ENCODE peak calls at places on chromosomes 16 and 17, in seven cellular contexts. One of them, this sample, is unnamed.

GRCh38 chr16:25633549-25633948 is 58.2 kb upstream of the HS3ST4 start:
- DNase-seq in cardiac fibroblast: no peak
- DNase-seq in cardiac muscle cell: no peak
- DNase-seq in kidney: peak
- DNase-seq in GM10248: no peak
- DNase-seq in IMR-90: no peak
- DNase-seq in AG09309: no peak
- DNase-seq in this sample: no peak

GRCh38 chr16:89779231-89779912 is 37.1 kb downstream of the FANCA start:
- DNase-seq in cardiac muscle cell: no peak
- DNase-seq in kidney: no peak
- DNase-seq in GM10248: no peak
- DNase-seq in cardiac fibroblast: no peak
- DNase-seq in IMR-90: no peak
- DNase-seq in AG09309: no peak
- DNase-seq in this sample: no peak

GRCh38 chr17:76504117-76504516 is 2.9 kb upstream of the RHBDF2 start:
- DNase-seq in IMR-90: no peak
- DNase-seq in cardiac muscle cell: peak
- DNase-seq in kidney: no peak
- DNase-seq in GM10248: no peak
- DNase-seq in AG09309: no peak
- DNase-seq in cardiac fibroblast: no peak
- DNase-seq in this sample: no peak

GRCh38 chr16:19753815-19754643 is 36.0 kb downstream of the IQCK start:
- DNase-seq in GM10248: no peak
- DNase-seq in cardiac fibroblast: peak
- DNase-seq in AG09309: peak
- DNase-seq in cardiac muscle cell: no peak
- DNase-seq in kidney: no peak
- DNase-seq in IMR-90: peak
- DNase-seq in this sample: no peak

GRCh38 chr17:27471321-27472269 is 15.3 kb downstream of the KSR1 start:
- DNase-seq in cardiac fibroblast: no peak
- DNase-seq in cardiac muscle cell: no peak
- DNase-seq in kidney: no peak
- DNase-seq in AG09309: no peak
- DNase-seq in IMR-90: peak
- DNase-seq in GM10248: peak
- DNase-seq in this sample: no peak

GRCh38 chr16:35207059-35207999 is 1747.9 kb downstream of the TP53TG3F start:
- DNase-seq in cardiac fibroblast: no peak
- DNase-seq in GM10248: no peak
- DNase-seq in kidney: peak
- DNase-seq in IMR-90: no peak
- DNase-seq in AG09309: no peak
- DNase-seq in cardiac muscle cell: no peak
- DNase-seq in this sample: no peak

GRCh38 chr17:65078441-65079160 is 22.1 kb upstream of the GNA13 start:
- DNase-seq in IMR-90: peak
- DNase-seq in AG09309: no peak
- DNase-seq in GM10248: no peak
- DNase-seq in cardiac fibroblast: peak
- DNase-seq in kidney: no peak
- DNase-seq in cardiac muscle cell: no peak
- DNase-seq in this sample: no peak

GRCh38 chr17:81365148-81365600 is 30.1 kb upstream of the BAHCC1 start:
- DNase-seq in cardiac muscle cell: peak
- DNase-seq in AG09309: no peak
- DNase-seq in IMR-90: peak
- DNase-seq in kidney: peak
- DNase-seq in GM10248: no peak
- DNase-seq in cardiac fibroblast: peak
- DNase-seq in this sample: peak

GRCh38 chr17:77736207-77736600 is 222.3 kb upstream of the TNRC6C start:
- DNase-seq in cardiac muscle cell: peak
- DNase-seq in IMR-90: no peak
- DNase-seq in cardiac fibroblast: no peak
- DNase-seq in kidney: peak
- DNase-seq in AG09309: no peak
- DNase-seq in GM10248: no peak
- DNase-seq in this sample: peak

GRCh38 chr17:73155410-73156165 is 9.2 kb upstream of the SSTR2 start:
- DNase-seq in cardiac fibroblast: no peak
- DNase-seq in AG09309: no peak
- DNase-seq in GM10248: no peak
- DNase-seq in cardiac muscle cell: no peak
- DNase-seq in IMR-90: no peak
- DNase-seq in kidney: no peak
- DNase-seq in this sample: peak

GRCh38 chr16:68434654-68435210 is 13.6 kb downstream of the SMPD3 start:
- DNase-seq in IMR-90: no peak
- DNase-seq in AG09309: no peak
- DNase-seq in cardiac fibroblast: no peak
- DNase-seq in cardiac muscle cell: no peak
- DNase-seq in GM10248: no peak
- DNase-seq in kidney: no peak
- DNase-seq in this sample: no peak

GRCh38 chr17:78392295-78392694 is 13.8 kb downstream of the PGS1 start:
- DNase-seq in kidney: no peak
- DNase-seq in GM10248: no peak
- DNase-seq in IMR-90: no peak
- DNase-seq in cardiac muscle cell: no peak
- DNase-seq in AG09309: no peak
- DNase-seq in cardiac fibroblast: no peak
- DNase-seq in this sample: no peak

GRCh38 chr16:81723098-81723723 is 55.9 kb upstream of the PLCG2 start:
- DNase-seq in kidney: peak
- DNase-seq in IMR-90: peak
- DNase-seq in GM10248: peak
- DNase-seq in cardiac muscle cell: peak
- DNase-seq in cardiac fibroblast: peak
- DNase-seq in AG09309: peak
- DNase-seq in this sample: peak

GRCh38 chr16:50699345-50700159 is 6.1 kb downstream of the NOD2 start:
- DNase-seq in cardiac muscle cell: no peak
- DNase-seq in GM10248: no peak
- DNase-seq in kidney: peak
- DNase-seq in AG09309: no peak
- DNase-seq in cardiac fibroblast: peak
- DNase-seq in IMR-90: peak
- DNase-seq in this sample: no peak

GRCh38 chr17:81315885-81316391 is 20.8 kb upstream of the SLC38A10 start:
- DNase-seq in cardiac fibroblast: no peak
- DNase-seq in GM10248: no peak
- DNase-seq in kidney: no peak
- DNase-seq in AG09309: no peak
- DNase-seq in cardiac muscle cell: no peak
- DNase-seq in IMR-90: no peak
- DNase-seq in this sample: no peak

GRCh38 chr17:42221886-42222745 is 27.8 kb upstream of the GHDC start:
- DNase-seq in AG09309: no peak
- DNase-seq in cardiac muscle cell: peak
- DNase-seq in GM10248: peak
- DNase-seq in IMR-90: peak
- DNase-seq in cardiac fibroblast: peak
- DNase-seq in kidney: no peak
- DNase-seq in this sample: peak

GRCh38 chr17:36920032-36921000 is 17.0 kb upstream of the LHX1 start:
- DNase-seq in IMR-90: peak
- DNase-seq in cardiac muscle cell: peak
- DNase-seq in AG09309: no peak
- DNase-seq in GM10248: no peak
- DNase-seq in cardiac fibroblast: no peak
- DNase-seq in kidney: peak
- DNase-seq in this sample: no peak

GRCh38 chr16:4309833-4310266 is 6.0 kb upstream of the GLIS2 start:
- DNase-seq in AG09309: no peak
- DNase-seq in IMR-90: peak
- DNase-seq in GM10248: peak
- DNase-seq in cardiac muscle cell: peak
- DNase-seq in cardiac fibroblast: peak
- DNase-seq in kidney: peak
- DNase-seq in this sample: peak

GRCh38 chr17:57830880-57831279 is 19.0 kb downstream of the MRPS23 start:
- DNase-seq in cardiac fibroblast: no peak
- DNase-seq in kidney: no peak
- DNase-seq in GM10248: no peak
- DNase-seq in cardiac muscle cell: no peak
- DNase-seq in IMR-90: no peak
- DNase-seq in AG09309: no peak
- DNase-seq in this sample: no peak

GRCh38 chr16:58205276-58206036 is 7.5 kb upstream of the CSNK2A2 start:
- DNase-seq in kidney: no peak
- DNase-seq in IMR-90: no peak
- DNase-seq in cardiac fibroblast: no peak
- DNase-seq in GM10248: no peak
- DNase-seq in cardiac muscle cell: no peak
- DNase-seq in AG09309: no peak
- DNase-seq in this sample: no peak

GRCh38 chr16:56409195-56409594 is 16.1 kb downstream of the AMFR start:
- DNase-seq in cardiac muscle cell: no peak
- DNase-seq in GM10248: no peak
- DNase-seq in IMR-90: peak
- DNase-seq in cardiac fibroblast: peak
- DNase-seq in AG09309: peak
- DNase-seq in kidney: no peak
- DNase-seq in this sample: no peak

GRCh38 chr17:20890338-20890737 is 152.5 kb downstream of the USP22 start:
- DNase-seq in IMR-90: no peak
- DNase-seq in GM10248: no peak
- DNase-seq in cardiac fibroblast: no peak
- DNase-seq in AG09309: no peak
- DNase-seq in cardiac muscle cell: no peak
- DNase-seq in kidney: no peak
- DNase-seq in this sample: no peak

GRCh38 chr16:11621920-11622651 is 35.4 kb upstream of the LITAF start:
- DNase-seq in cardiac fibroblast: no peak
- DNase-seq in kidney: no peak
- DNase-seq in IMR-90: no peak
- DNase-seq in AG09309: no peak
- DNase-seq in GM10248: peak
- DNase-seq in cardiac muscle cell: no peak
- DNase-seq in this sample: peak

GRCh38 chr17:1865252-1866037 is 35.6 kb downstream of the RPA1 start:
- DNase-seq in AG09309: no peak
- DNase-seq in cardiac fibroblast: peak
- DNase-seq in GM10248: peak
- DNase-seq in cardiac muscle cell: peak
- DNase-seq in IMR-90: peak
- DNase-seq in kidney: no peak
- DNase-seq in this sample: no peak

GRCh38 chr17:50946891-50947843 is 81.0 kb upstream of the TOB1 start:
- DNase-seq in cardiac muscle cell: no peak
- DNase-seq in GM10248: no peak
- DNase-seq in IMR-90: no peak
- DNase-seq in AG09309: no peak
- DNase-seq in cardiac fibroblast: no peak
- DNase-seq in kidney: no peak
- DNase-seq in this sample: no peak

GRCh38 chr17:70102531-70102930 is 27.5 kb downstream of the KCNJ16 start:
- DNase-seq in IMR-90: no peak
- DNase-seq in cardiac fibroblast: no peak
- DNase-seq in GM10248: no peak
- DNase-seq in cardiac muscle cell: no peak
- DNase-seq in kidney: no peak
- DNase-seq in AG09309: no peak
- DNase-seq in this sample: no peak

GRCh38 chr17:70098030-70098429 is 23.0 kb downstream of the KCNJ16 start:
- DNase-seq in IMR-90: no peak
- DNase-seq in cardiac muscle cell: no peak
- DNase-seq in cardiac fibroblast: no peak
- DNase-seq in kidney: no peak
- DNase-seq in GM10248: no peak
- DNase-seq in AG09309: no peak
- DNase-seq in this sample: no peak

GRCh38 chr17:70099267-70099666 is 24.2 kb downstream of the KCNJ16 start:
- DNase-seq in cardiac muscle cell: no peak
- DNase-seq in AG09309: no peak
- DNase-seq in IMR-90: no peak
- DNase-seq in cardiac fibroblast: no peak
- DNase-seq in GM10248: no peak
- DNase-seq in kidney: no peak
- DNase-seq in this sample: no peak

GRCh38 chr17:70099884-70100283 is 24.9 kb downstream of the KCNJ16 start:
- DNase-seq in kidney: no peak
- DNase-seq in GM10248: no peak
- DNase-seq in cardiac fibroblast: no peak
- DNase-seq in IMR-90: no peak
- DNase-seq in AG09309: no peak
- DNase-seq in cardiac muscle cell: no peak
- DNase-seq in this sample: no peak

GRCh38 chr17:70100983-70101382 is 26.0 kb downstream of the KCNJ16 start:
- DNase-seq in cardiac muscle cell: no peak
- DNase-seq in IMR-90: no peak
- DNase-seq in kidney: no peak
- DNase-seq in GM10248: no peak
- DNase-seq in AG09309: no peak
- DNase-seq in cardiac fibroblast: no peak
- DNase-seq in this sample: no peak
- TF ChIP-seq CTCF in cardiac muscle cell: no peak
- TF ChIP-seq CTCF in IMR-90: peak
- TF ChIP-seq CTCF in kidney: no peak
- TF ChIP-seq CTCF in GM10248: no peak
- TF ChIP-seq CTCF in AG09309: peak
- TF ChIP-seq CTCF in cardiac fibroblast: no peak
- TF ChIP-seq CTCF in this sample: no peak

GRCh38 chr17:82503094-82503727 is 16.3 kb upstream of the FOXK2 start:
- DNase-seq in AG09309: no peak
- DNase-seq in cardiac fibroblast: no peak
- DNase-seq in GM10248: no peak
- DNase-seq in kidney: no peak
- DNase-seq in cardiac muscle cell: no peak
- DNase-seq in IMR-90: no peak
- DNase-seq in this sample: no peak
- TF ChIP-seq CTCF in AG09309: no peak
- TF ChIP-seq CTCF in cardiac fibroblast: no peak
- TF ChIP-seq CTCF in GM10248: no peak
- TF ChIP-seq CTCF in kidney: no peak
- TF ChIP-seq CTCF in cardiac muscle cell: no peak
- TF ChIP-seq CTCF in IMR-90: no peak
- TF ChIP-seq CTCF in this sample: no peak

GRCh38 chr17:60599620-60600489 is at the start of gene PPM1D:
- DNase-seq in AG09309: peak
- DNase-seq in cardiac fibroblast: peak
- DNase-seq in kidney: peak
- DNase-seq in cardiac muscle cell: peak
- DNase-seq in GM10248: peak
- DNase-seq in IMR-90: peak
- DNase-seq in this sample: peak
- TF ChIP-seq CTCF in AG09309: no peak
- TF ChIP-seq CTCF in cardiac fibroblast: no peak
- TF ChIP-seq CTCF in kidney: no peak
- TF ChIP-seq CTCF in cardiac muscle cell: no peak
- TF ChIP-seq CTCF in GM10248: no peak
- TF ChIP-seq CTCF in IMR-90: no peak
- TF ChIP-seq CTCF in this sample: no peak

DNA sequence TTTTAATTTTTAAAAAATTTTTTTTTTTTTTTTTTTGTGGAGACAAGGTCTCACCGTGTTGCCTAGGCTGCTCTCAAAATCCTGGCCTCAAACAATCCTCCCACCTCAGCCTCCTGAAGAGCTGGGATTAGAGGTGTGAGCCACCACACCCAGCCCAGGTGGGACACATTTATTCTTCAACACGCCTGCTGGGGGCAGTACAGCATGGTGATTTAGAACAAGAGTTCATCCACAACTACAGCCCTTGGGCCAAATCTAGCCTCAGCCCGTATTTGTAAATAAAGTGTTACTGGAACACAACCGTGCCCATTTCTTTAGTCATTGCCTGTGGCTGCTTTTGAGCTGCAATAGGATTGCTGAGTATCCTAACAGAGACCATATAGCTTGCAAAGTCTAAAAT is 92.8 kb downstream of the KATNIP start:
- DNase-seq in AG09309: no peak
- DNase-seq in IMR-90: peak
- DNase-seq in GM10248: no peak
- DNase-seq in cardiac muscle cell: no peak
- DNase-seq in kidney: no peak
- DNase-seq in cardiac fibroblast: peak
- DNase-seq in this sample: no peak
- TF ChIP-seq CTCF in AG09309: peak
- TF ChIP-seq CTCF in IMR-90: peak
- TF ChIP-seq CTCF in GM10248: peak
- TF ChIP-seq CTCF in cardiac muscle cell: peak
- TF ChIP-seq CTCF in kidney: peak
- TF ChIP-seq CTCF in cardiac fibroblast: peak
- TF ChIP-seq CTCF in this sample: no peak

This sample was measured in nephron progenitor cell.